ENCODE peak calls at places on chromosomes 12 and 14, in four cellular contexts. S, Z, A and G are unnamed samples. For H3K9me2, the result is how much of the 10 kb centered on the place peaks cover.

GRCh38 chr12:68636268-68636667 is 25.6 kb downstream of the RAP1B start:
- DNase-seq in Z (peak), A (no peak), S (peak), G (no peak)

GRCh38 chr12:88393017-88393767 is 187.1 kb downstream of the KITLG start:
- DNase-seq in S (peak), A (peak), Z (peak), G (peak)

GRCh38 chr12:16349132-16349463 is 1.7 kb downstream of the MGST1 start:
- DNase-seq in Z (peak), A (no peak), S (peak), G (no peak)

GRCh38 chr14:67071506-67071905 is 117.7 kb upstream of the GARIN2 start:
- DNase-seq in S (no peak), Z (no peak), A (no peak), G (no peak)

GRCh38 chr12:67484788-67485480 is 163.6 kb upstream of the DYRK2 start:
- DNase-seq in A (no peak), Z (peak), S (no peak), G (peak)

GRCh38 chr14:21039585-21040369 is 2.4 kb upstream of the RNASE7 start:
- DNase-seq in Z (peak), S (peak), A (peak), G (peak)

GRCh38 chr14:67311868-67312267 is 47.7 kb downstream of the ATP6V1D start:
- DNase-seq in S (no peak), A (no peak), Z (peak), G (no peak)

GRCh38 chr12:38664661-38665269 is 240.6 kb downstream of the CPNE8 start:
- DNase-seq in S (peak), A (peak), Z (peak), G (peak)

GRCh38 chr14:65251213-65251612 is 148.9 kb upstream of the MAX start:
- DNase-seq in Z (peak), S (peak), A (no peak), G (no peak)

GRCh38 chr12:6336859-6337744 is 4.8 kb downstream of the TNFRSF1A start:
- DNase-seq in Z (no peak), A (no peak), S (peak), G (peak)

GRCh38 chr12:94648578-94648977 is 1.8 kb downstream of the TMCC3 start:
- DNase-seq in A (no peak), S (peak), Z (peak), G (no peak)

GRCh38 chr14:98458702-98459101 is 813.3 kb downstream of the BCL11B start:
- DNase-seq in A (no peak), Z (no peak), S (no peak), G (no peak)
- H3K9me2 ChIP-seq in A (under half), Z (under half), S (under half), G (under half)

GRCh38 chr12:50986961-50987737 is 34.8 kb downstream of the HIGD1C start:
- DNase-seq in S (peak), A (peak), Z (peak), G (peak)
- H3K9me2 ChIP-seq in S (under half), A (under half), Z (under half), G (under half)

GRCh38 chr12:43169115-43169681 is 382.8 kb downstream of the ADAMTS20 start:
- DNase-seq in Z (peak), A (no peak), S (no peak), G (no peak)
- H3K9me2 ChIP-seq in Z (under half), A (under half), S (under half), G (under half)

GRCh38 chr12:106452309-106452708 is 94.8 kb downstream of the POLR3B start:
- DNase-seq in A (no peak), S (no peak), Z (no peak), G (no peak)
- H3K9me2 ChIP-seq in A (under half), S (under half), Z (under half), G (under half)